ENCODE peak calls at places on chromosomes 12 and 14, in seven cellular contexts. L, Q, G, S, M, Z and T are unnamed samples.

GRCh38 chr14:79356040-79356439 is 855.3 kb downstream of the DIO2 start:
- DNase-seq in Q (peak), G (peak), M (no peak), L (peak), S (no peak), Z (no peak), T (no peak)

GRCh38 chr12:8687846-8688601 is 9.8 kb upstream of the RIMKLB start:
- DNase-seq in M (peak), Q (peak), S (no peak), L (peak), Z (no peak), G (peak), T (peak)

GRCh38 chr12:49763006-49763591 is 21.7 kb downstream of the TMBIM6 start:
- DNase-seq in L (peak), Z (peak), G (peak), Q (peak), S (peak), M (peak), T (no peak)

GRCh38 chr12:50258167-50258551 is 25.2 kb downstream of the LIMA1 start:
- DNase-seq in M (no peak), G (no peak), Z (no peak), S (no peak), Q (no peak), L (no peak), T (no peak)

GRCh38 chr14:53849549-53849948 is 107.1 kb downstream of the BMP4 start:
- DNase-seq in G (no peak), Q (no peak), M (no peak), S (no peak), Z (no peak), L (no peak), T (no peak)

GRCh38 chr14:32932921-32933622 is 5.6 kb upstream of the NPAS3 start:
- DNase-seq in M (peak), Q (no peak), Z (no peak), G (no peak), L (no peak), S (peak), T (no peak)

GRCh38 chr14:95935228-95935822 is 58.7 kb downstream of the TUNAR start:
- DNase-seq in G (peak), S (no peak), M (peak), Z (no peak), L (peak), Q (peak), T (no peak)

GRCh38 chr14:100305446-100306255 is 593 bp downstream of the SLC25A29 start:
- DNase-seq in Z (no peak), S (peak), L (peak), Q (no peak), G (peak), M (peak), T (no peak)

GRCh38 chr14:71754422-71755095 is 177.7 kb upstream of the RGS6 start:
- DNase-seq in L (no peak), Z (no peak), M (no peak), S (no peak), G (no peak), Q (no peak), T (no peak)

GRCh38 chr12:62774794-62775193 is 160.2 kb downstream of the PPM1H start:
- DNase-seq in M (no peak), L (no peak), S (no peak), Z (no peak), Q (no peak), G (no peak), T (no peak)